ENCODE peak calls at places on chromosome 18, in seven cellular contexts. One of them, this sample, is unnamed.

GRCh38 chr18:9055185-9055584 is 47.3 kb upstream of the NDUFV2 start:
- DNase-seq in SK-N-SH: peak; percentile 22
- DNase-seq in HCT116: peak; percentile 40
- DNase-seq in Caco-2: no peak
- DNase-seq in fibroblast of villous mesenchyme: peak; percentile 73
- DNase-seq in astrocyte: peak; percentile 90
- DNase-seq in AG10803: peak; percentile 93
- DNase-seq in this sample: peak; percentile 79

GRCh38 chr18:8313043-8313442 is 296.2 kb upstream of the RAB12 start:
- DNase-seq in SK-N-SH: no peak
- DNase-seq in HCT116: no peak
- DNase-seq in Caco-2: no peak
- DNase-seq in fibroblast of villous mesenchyme: no peak
- DNase-seq in astrocyte: no peak
- DNase-seq in AG10803: no peak
- DNase-seq in this sample: no peak

GRCh38 chr18:69659142-69659651 is 258.5 kb downstream of the DOK6 start:
- DNase-seq in SK-N-SH: peak; percentile 26
- DNase-seq in HCT116: no peak
- DNase-seq in Caco-2: no peak
- DNase-seq in fibroblast of villous mesenchyme: no peak
- DNase-seq in astrocyte: no peak
- DNase-seq in AG10803: no peak
- DNase-seq in this sample: no peak

GRCh38 chr18:70397259-70397925 is 108.5 kb downstream of the SOCS6 start:
- DNase-seq in SK-N-SH: no peak
- DNase-seq in HCT116: no peak
- DNase-seq in Caco-2: no peak
- DNase-seq in fibroblast of villous mesenchyme: no peak
- DNase-seq in astrocyte: no peak
- DNase-seq in AG10803: no peak
- DNase-seq in this sample: no peak

GRCh38 chr18:70234667-70235459 is 29.4 kb upstream of the RTTN start:
- DNase-seq in SK-N-SH: no peak
- DNase-seq in HCT116: no peak
- DNase-seq in Caco-2: no peak
- DNase-seq in fibroblast of villous mesenchyme: peak; percentile 76
- DNase-seq in astrocyte: peak; percentile 91
- DNase-seq in AG10803: peak; percentile 52
- DNase-seq in this sample: peak; percentile 13

GRCh38 chr18:9750606-9751304 is 42.7 kb downstream of the RAB31 start:
- DNase-seq in SK-N-SH: no peak
- DNase-seq in HCT116: no peak
- DNase-seq in Caco-2: no peak
- DNase-seq in fibroblast of villous mesenchyme: no peak
- DNase-seq in astrocyte: no peak
- DNase-seq in AG10803: no peak
- DNase-seq in this sample: no peak

GRCh38 chr18:13388586-13389490 is 170.3 kb downstream of the LDLRAD4 start:
- DNase-seq in SK-N-SH: no peak
- DNase-seq in HCT116: no peak
- DNase-seq in Caco-2: no peak
- DNase-seq in fibroblast of villous mesenchyme: no peak
- DNase-seq in astrocyte: no peak
- DNase-seq in AG10803: no peak
- DNase-seq in this sample: no peak

GRCh38 chr18:31042391-31043181 is at the start of gene DSC3:
- DNase-seq in SK-N-SH: peak; percentile 36
- DNase-seq in HCT116: no peak
- DNase-seq in Caco-2: peak; percentile 38
- DNase-seq in fibroblast of villous mesenchyme: no peak
- DNase-seq in astrocyte: peak; percentile 19
- DNase-seq in AG10803: no peak
- DNase-seq in this sample: no peak

GRCh38 chr18:8952174-8952573 is 150.3 kb upstream of the NDUFV2 start:
- DNase-seq in SK-N-SH: no peak
- DNase-seq in HCT116: no peak
- DNase-seq in Caco-2: no peak
- DNase-seq in fibroblast of villous mesenchyme: no peak
- DNase-seq in astrocyte: no peak
- DNase-seq in AG10803: no peak
- DNase-seq in this sample: no peak

GRCh38 chr18:27746241-27746640 is 430.7 kb downstream of the CDH2 start:
- DNase-seq in SK-N-SH: no peak
- DNase-seq in HCT116: no peak
- DNase-seq in Caco-2: no peak
- DNase-seq in fibroblast of villous mesenchyme: no peak
- DNase-seq in astrocyte: no peak
- DNase-seq in AG10803: no peak
- DNase-seq in this sample: no peak

GRCh38 chr18:58103339-58103930 is 59.4 kb downstream of the NEDD4L start:
- DNase-seq in SK-N-SH: no peak
- DNase-seq in HCT116: no peak
- DNase-seq in Caco-2: no peak
- DNase-seq in fibroblast of villous mesenchyme: peak; percentile 38
- DNase-seq in astrocyte: no peak
- DNase-seq in AG10803: no peak
- DNase-seq in this sample: no peak

GRCh38 chr18:44789704-44790103 is 109.0 kb downstream of the SETBP1 start:
- DNase-seq in SK-N-SH: peak; percentile 48
- DNase-seq in HCT116: no peak
- DNase-seq in Caco-2: peak; percentile 68
- DNase-seq in fibroblast of villous mesenchyme: peak; percentile 82
- DNase-seq in astrocyte: peak; percentile 50
- DNase-seq in AG10803: peak; percentile 30
- DNase-seq in this sample: no peak

GRCh38 chr18:36706313-36706881 is 122.4 kb downstream of the TPGS2 start:
- DNase-seq in SK-N-SH: no peak
- DNase-seq in HCT116: no peak
- DNase-seq in Caco-2: no peak
- DNase-seq in fibroblast of villous mesenchyme: no peak
- DNase-seq in astrocyte: peak; percentile 55
- DNase-seq in AG10803: peak; percentile 76
- DNase-seq in this sample: no peak

GRCh38 chr18:45637546-45638327 is 22.5 kb downstream of the SLC14A2 start:
- DNase-seq in SK-N-SH: no peak
- DNase-seq in HCT116: no peak
- DNase-seq in Caco-2: no peak
- DNase-seq in fibroblast of villous mesenchyme: no peak
- DNase-seq in astrocyte: no peak
- DNase-seq in AG10803: peak; percentile 81
- DNase-seq in this sample: no peak

GRCh38 chr18:47397671-47398319 is 146.3 kb upstream of the SKOR2 start:
- DNase-seq in SK-N-SH: peak; percentile 25
- DNase-seq in HCT116: peak; percentile 8
- DNase-seq in Caco-2: no peak
- DNase-seq in fibroblast of villous mesenchyme: no peak
- DNase-seq in astrocyte: no peak
- DNase-seq in AG10803: no peak
- DNase-seq in this sample: no peak

GRCh38 chr18:59517446-59518171 is 158.5 kb upstream of the LMAN1 start:
- DNase-seq in SK-N-SH: peak; percentile 70
- DNase-seq in HCT116: no peak
- DNase-seq in Caco-2: no peak
- DNase-seq in fibroblast of villous mesenchyme: peak; percentile 37
- DNase-seq in astrocyte: no peak
- DNase-seq in AG10803: no peak
- DNase-seq in this sample: no peak

GRCh38 chr18:35609236-35609635 is 27.7 kb downstream of the GALNT1 start:
- DNase-seq in SK-N-SH: no peak
- DNase-seq in HCT116: no peak
- DNase-seq in Caco-2: no peak
- DNase-seq in fibroblast of villous mesenchyme: no peak
- DNase-seq in astrocyte: no peak
- DNase-seq in AG10803: no peak
- DNase-seq in this sample: no peak

GRCh38 chr18:75065251-75066000 is 143.5 kb downstream of the PTGR3 start:
- DNase-seq in SK-N-SH: peak; percentile 81
- DNase-seq in HCT116: no peak
- DNase-seq in Caco-2: no peak
- DNase-seq in fibroblast of villous mesenchyme: no peak
- DNase-seq in astrocyte: no peak
- DNase-seq in AG10803: no peak
- DNase-seq in this sample: no peak

GRCh38 chr18:58776084-58776483 is 88.6 kb upstream of the ZNF532 start:
- DNase-seq in SK-N-SH: no peak
- DNase-seq in HCT116: no peak
- DNase-seq in Caco-2: no peak
- DNase-seq in fibroblast of villous mesenchyme: no peak
- DNase-seq in astrocyte: no peak
- DNase-seq in AG10803: no peak
- DNase-seq in this sample: no peak

GRCh38 chr18:22325396-22325795 is 92.3 kb downstream of the CTAGE1 start:
- DNase-seq in SK-N-SH: no peak
- DNase-seq in HCT116: no peak
- DNase-seq in Caco-2: no peak
- DNase-seq in fibroblast of villous mesenchyme: no peak
- DNase-seq in astrocyte: no peak
- DNase-seq in AG10803: no peak
- DNase-seq in this sample: no peak

GRCh38 chr18:22320736-22321135 is 97.0 kb downstream of the CTAGE1 start:
- DNase-seq in SK-N-SH: no peak
- DNase-seq in HCT116: no peak
- DNase-seq in Caco-2: no peak
- DNase-seq in fibroblast of villous mesenchyme: no peak
- DNase-seq in astrocyte: no peak
- DNase-seq in AG10803: no peak
- DNase-seq in this sample: no peak

GRCh38 chr18:22322251-22322691 is 95.4 kb downstream of the CTAGE1 start:
- DNase-seq in SK-N-SH: no peak
- DNase-seq in HCT116: no peak
- DNase-seq in Caco-2: no peak
- DNase-seq in fibroblast of villous mesenchyme: peak; percentile 83
- DNase-seq in astrocyte: no peak
- DNase-seq in AG10803: no peak
- DNase-seq in this sample: no peak

GRCh38 chr18:22320155-22320554 is 97.6 kb downstream of the CTAGE1 start:
- DNase-seq in SK-N-SH: no peak
- DNase-seq in HCT116: no peak
- DNase-seq in Caco-2: no peak
- DNase-seq in fibroblast of villous mesenchyme: no peak
- DNase-seq in astrocyte: no peak
- DNase-seq in AG10803: no peak
- DNase-seq in this sample: no peak

GRCh38 chr18:22324191-22325131 is 93.3 kb downstream of the CTAGE1 start:
- DNase-seq in SK-N-SH: no peak
- DNase-seq in HCT116: no peak
- DNase-seq in Caco-2: no peak
- DNase-seq in fibroblast of villous mesenchyme: peak; percentile 62
- DNase-seq in astrocyte: peak; percentile 15
- DNase-seq in AG10803: peak; percentile 38
- DNase-seq in this sample: no peak
- TF ChIP-seq CTCF in SK-N-SH: no peak
- TF ChIP-seq CTCF in HCT116: no peak
- TF ChIP-seq CTCF in Caco-2: peak; percentile 12
- TF ChIP-seq CTCF in fibroblast of villous mesenchyme: peak; percentile 11
- TF ChIP-seq CTCF in astrocyte: no peak
- TF ChIP-seq CTCF in AG10803: peak; percentile 33
- TF ChIP-seq CTCF in this sample: no peak

DNA sequence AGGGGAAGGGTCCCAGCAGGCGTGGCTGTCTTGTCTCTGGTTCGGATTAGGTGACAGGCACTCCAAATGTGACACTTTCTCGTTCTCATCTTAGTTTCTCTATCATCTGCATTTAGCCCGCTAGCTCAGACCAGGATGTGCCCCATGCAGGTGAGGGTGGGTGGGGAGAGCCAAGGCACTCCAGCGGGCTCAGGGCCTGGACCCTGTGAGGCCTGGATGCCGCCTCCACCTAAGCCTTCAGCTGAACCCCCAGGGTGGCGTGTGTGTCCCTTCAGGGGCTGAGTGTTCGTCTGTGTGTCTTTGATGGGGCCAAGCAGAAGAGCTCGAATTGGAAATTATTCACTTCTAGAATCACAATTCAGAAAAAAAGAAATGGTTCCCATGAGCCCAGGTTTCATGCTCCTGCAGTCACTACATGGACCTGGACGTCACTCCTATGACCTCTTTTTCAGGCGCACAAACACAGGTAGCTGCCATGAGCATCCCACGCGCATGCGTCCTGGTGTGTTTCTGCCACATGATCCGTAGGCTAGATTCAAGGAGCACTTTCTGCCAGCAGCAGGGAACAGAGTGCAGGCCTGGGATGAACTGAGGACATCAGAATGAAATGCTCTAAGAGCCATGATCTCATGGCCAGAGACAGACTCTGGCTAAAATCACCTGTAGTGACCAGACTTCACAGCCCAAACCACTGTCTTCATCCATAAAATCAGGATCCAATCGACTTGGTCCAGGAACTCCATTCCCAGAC is 25.8 kb downstream of the CIDEA start:
- DNase-seq in SK-N-SH: no peak
- DNase-seq in HCT116: no peak
- DNase-seq in Caco-2: no peak
- DNase-seq in fibroblast of villous mesenchyme: no peak
- DNase-seq in astrocyte: no peak
- DNase-seq in AG10803: no peak
- DNase-seq in this sample: no peak
- H3K4me3 ChIP-seq in SK-N-SH: no peak overlapping the region
- H3K4me3 ChIP-seq in HCT116: no peak overlapping the region
- H3K4me3 ChIP-seq in Caco-2: no peak overlapping the region
- H3K4me3 ChIP-seq in fibroblast of villous mesenchyme: peak overlapping the region; percentile 41
- H3K4me3 ChIP-seq in astrocyte: peak overlapping the region; percentile 9
- H3K4me3 ChIP-seq in AG10803: peak overlapping the region; percentile 68
- H3K4me3 ChIP-seq in this sample: peak overlapping the region; percentile 33

DNA sequence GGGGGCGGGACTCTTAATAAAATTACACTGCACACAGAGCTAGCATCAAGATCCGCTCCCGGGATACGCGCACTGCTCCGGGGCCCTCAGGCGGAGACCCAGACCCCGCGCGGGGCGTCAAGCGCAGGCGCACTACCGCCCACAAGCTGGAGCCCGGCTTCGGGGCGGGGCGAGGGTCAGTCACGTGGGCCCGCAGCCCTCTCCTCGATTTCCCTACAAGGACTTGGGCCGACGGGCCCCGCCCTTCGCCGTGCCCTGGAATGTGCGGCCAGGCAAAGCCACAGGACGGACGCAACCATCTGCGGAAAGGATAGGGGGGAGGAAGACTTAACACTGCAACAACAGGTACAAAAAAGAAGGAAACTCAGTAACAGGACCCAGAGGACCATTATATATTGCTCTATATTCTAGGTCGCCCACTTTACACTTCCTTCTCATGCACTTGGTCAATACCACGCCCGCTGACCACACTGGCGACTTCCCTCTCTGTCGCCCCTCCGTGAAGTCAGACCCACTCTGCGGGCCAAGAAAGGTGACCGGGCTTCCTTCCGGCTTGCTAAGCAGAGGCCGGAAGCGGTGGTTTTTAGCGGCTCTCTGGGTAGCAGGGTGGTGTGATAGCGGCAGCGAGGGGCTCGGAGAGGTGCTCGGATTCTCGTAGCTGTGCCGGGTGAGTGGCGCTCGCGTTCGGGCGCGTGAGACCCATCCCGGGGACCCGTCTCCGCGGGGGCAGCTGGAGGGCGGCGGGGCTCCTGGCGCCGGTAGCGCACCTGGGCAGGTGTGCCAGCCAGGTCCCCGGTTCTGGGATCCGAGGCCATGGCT is at the start of gene MYL12A:
- DNase-seq in SK-N-SH: peak; percentile 96
- DNase-seq in HCT116: peak; percentile 98
- DNase-seq in Caco-2: peak; percentile 99
- DNase-seq in fibroblast of villous mesenchyme: peak; percentile 99
- DNase-seq in astrocyte: peak; percentile 98
- DNase-seq in AG10803: peak; percentile 99
- DNase-seq in this sample: peak; percentile 94
- TF ChIP-seq CTCF in SK-N-SH: no peak
- TF ChIP-seq CTCF in HCT116: no peak
- TF ChIP-seq CTCF in Caco-2: no peak
- TF ChIP-seq CTCF in fibroblast of villous mesenchyme: no peak
- TF ChIP-seq CTCF in astrocyte: no peak
- TF ChIP-seq CTCF in AG10803: no peak
- TF ChIP-seq CTCF in this sample: no peak

GRCh38 chr18:77054606-77055428 is 77.8 kb downstream of the MBP start:
- DNase-seq in SK-N-SH: peak; percentile 69
- DNase-seq in HCT116: no peak
- DNase-seq in Caco-2: peak; percentile 85
- DNase-seq in fibroblast of villous mesenchyme: peak; percentile 94
- DNase-seq in astrocyte: peak; percentile 75
- DNase-seq in AG10803: peak; percentile 81
- DNase-seq in this sample: no peak
- H3K4me3 ChIP-seq in SK-N-SH: no peak overlapping the region
- H3K4me3 ChIP-seq in HCT116: no peak overlapping the region
- H3K4me3 ChIP-seq in Caco-2: no peak overlapping the region
- H3K4me3 ChIP-seq in fibroblast of villous mesenchyme: no peak overlapping the region
- H3K4me3 ChIP-seq in astrocyte: peak overlapping the region; percentile 24
- H3K4me3 ChIP-seq in AG10803: no peak overlapping the region
- H3K4me3 ChIP-seq in this sample: no peak overlapping the region

This sample was measured in AG09309.